ENCODE peak calls at places on chromosomes 12 and 14, in ten cellular contexts. One of them, this sample, is unnamed.

GRCh38 chr14:49984419-49984818 is 91.5 kb downstream of the ARF6 start:
- DNase-seq in HepG2: no peak
- DNase-seq in tibial nerve: no peak
- DNase-seq in Peyer's patch: no peak
- DNase-seq in A549: no peak
- DNase-seq in ovary: no peak
- DNase-seq in HCT116: no peak
- DNase-seq in H1: no peak
- DNase-seq in transverse colon: no peak
- DNase-seq in prostate gland: no peak
- DNase-seq in this sample: no peak

GRCh38 chr12:26848156-26848825 is 15.3 kb upstream of the ITPR2 start:
- DNase-seq in ovary: no peak
- DNase-seq in transverse colon: no peak
- DNase-seq in tibial nerve: no peak
- DNase-seq in HepG2: no peak
- DNase-seq in prostate gland: no peak
- DNase-seq in Peyer's patch: no peak
- DNase-seq in H1: no peak
- DNase-seq in A549: no peak
- DNase-seq in HCT116: no peak
- DNase-seq in this sample: no peak

GRCh38 chr14:67360469-67361206 is 510 bp downstream of the EIF2S1 start:
- DNase-seq in tibial nerve: no peak
- DNase-seq in HepG2: peak
- DNase-seq in HCT116: no peak
- DNase-seq in Peyer's patch: no peak
- DNase-seq in prostate gland: no peak
- DNase-seq in ovary: no peak
- DNase-seq in transverse colon: no peak
- DNase-seq in A549: peak
- DNase-seq in H1: no peak
- DNase-seq in this sample: no peak

GRCh38 chr12:45518516-45519235 is 210.8 kb upstream of the ARID2 start:
- DNase-seq in A549: no peak
- DNase-seq in ovary: no peak
- DNase-seq in H1: no peak
- DNase-seq in transverse colon: no peak
- DNase-seq in Peyer's patch: no peak
- DNase-seq in prostate gland: no peak
- DNase-seq in HCT116: no peak
- DNase-seq in tibial nerve: no peak
- DNase-seq in HepG2: no peak
- DNase-seq in this sample: no peak

GRCh38 chr14:104148433-104149277 is 10.3 kb downstream of the KIF26A start:
- DNase-seq in prostate gland: no peak
- DNase-seq in Peyer's patch: no peak
- DNase-seq in transverse colon: no peak
- DNase-seq in H1: peak
- DNase-seq in HepG2: no peak
- DNase-seq in tibial nerve: no peak
- DNase-seq in ovary: no peak
- DNase-seq in A549: no peak
- DNase-seq in HCT116: no peak
- DNase-seq in this sample: no peak

GRCh38 chr14:35878272-35879140 is 52.4 kb downstream of the BRMS1L start:
- DNase-seq in HCT116: peak
- DNase-seq in H1: no peak
- DNase-seq in A549: peak
- DNase-seq in ovary: peak
- DNase-seq in Peyer's patch: no peak
- DNase-seq in tibial nerve: peak
- DNase-seq in prostate gland: no peak
- DNase-seq in HepG2: no peak
- DNase-seq in transverse colon: peak
- DNase-seq in this sample: no peak

GRCh38 chr14:26392498-26392897 is 205.3 kb downstream of the NOVA1 start:
- DNase-seq in A549: no peak
- DNase-seq in ovary: no peak
- DNase-seq in HCT116: no peak
- DNase-seq in HepG2: no peak
- DNase-seq in Peyer's patch: no peak
- DNase-seq in H1: no peak
- DNase-seq in prostate gland: no peak
- DNase-seq in transverse colon: no peak
- DNase-seq in tibial nerve: no peak
- DNase-seq in this sample: no peak

GRCh38 chr14:34426313-34427295 is 35.4 kb downstream of the SPTSSA start:
- DNase-seq in transverse colon: peak
- DNase-seq in ovary: no peak
- DNase-seq in A549: no peak
- DNase-seq in prostate gland: peak
- DNase-seq in HepG2: no peak
- DNase-seq in HCT116: no peak
- DNase-seq in tibial nerve: no peak
- DNase-seq in H1: no peak
- DNase-seq in Peyer's patch: no peak
- DNase-seq in this sample: no peak

GRCh38 chr12:108304633-108305032 is 34.5 kb downstream of the CMKLR1 start:
- DNase-seq in H1: no peak
- DNase-seq in A549: no peak
- DNase-seq in prostate gland: no peak
- DNase-seq in transverse colon: no peak
- DNase-seq in ovary: no peak
- DNase-seq in HepG2: no peak
- DNase-seq in tibial nerve: no peak
- DNase-seq in Peyer's patch: no peak
- DNase-seq in HCT116: no peak
- DNase-seq in this sample: no peak

GRCh38 chr12:108307006-108307405 is 32.1 kb downstream of the CMKLR1 start:
- DNase-seq in H1: no peak
- DNase-seq in ovary: no peak
- DNase-seq in A549: no peak
- DNase-seq in prostate gland: no peak
- DNase-seq in HCT116: no peak
- DNase-seq in transverse colon: no peak
- DNase-seq in Peyer's patch: no peak
- DNase-seq in tibial nerve: no peak
- DNase-seq in HepG2: no peak
- DNase-seq in this sample: no peak

GRCh38 chr12:108305520-108305919 is 33.6 kb downstream of the CMKLR1 start:
- DNase-seq in prostate gland: peak
- DNase-seq in Peyer's patch: no peak
- DNase-seq in ovary: peak
- DNase-seq in A549: no peak
- DNase-seq in HCT116: no peak
- DNase-seq in tibial nerve: peak
- DNase-seq in transverse colon: peak
- DNase-seq in HepG2: no peak
- DNase-seq in H1: no peak
- DNase-seq in this sample: peak

GRCh38 chr12:108306506-108306905 is 32.6 kb downstream of the CMKLR1 start:
- DNase-seq in tibial nerve: no peak
- DNase-seq in H1: no peak
- DNase-seq in ovary: no peak
- DNase-seq in A549: no peak
- DNase-seq in HepG2: no peak
- DNase-seq in transverse colon: no peak
- DNase-seq in prostate gland: no peak
- DNase-seq in Peyer's patch: no peak
- DNase-seq in HCT116: no peak
- DNase-seq in this sample: no peak

DNA sequence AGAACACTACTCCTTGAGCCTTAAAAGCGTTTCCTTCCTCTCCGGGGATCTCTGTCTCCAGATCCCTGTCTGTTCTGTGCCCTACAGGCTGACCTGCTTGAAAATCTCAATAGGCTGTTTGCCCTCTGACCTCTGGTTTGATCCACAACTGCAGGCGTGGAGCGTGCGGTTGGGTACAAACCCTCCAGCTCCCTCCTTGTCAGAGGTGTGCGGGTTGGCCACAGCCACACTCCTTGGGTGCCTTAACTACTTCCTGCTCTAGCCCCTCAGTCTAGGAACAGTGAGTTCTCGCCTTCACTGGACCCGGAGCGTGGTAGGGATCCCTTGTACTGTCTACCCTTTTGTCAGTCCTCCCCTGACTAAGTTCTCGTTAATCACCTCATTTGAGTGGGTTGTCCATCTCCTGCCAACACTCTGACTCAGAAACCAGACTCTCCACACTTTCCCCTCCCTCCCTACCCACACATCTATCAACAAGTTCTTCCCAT is 33.1 kb downstream of the CMKLR1 start:
- DNase-seq in transverse colon: no peak
- DNase-seq in tibial nerve: no peak
- DNase-seq in HCT116: no peak
- DNase-seq in A549: no peak
- DNase-seq in HepG2: no peak
- DNase-seq in prostate gland: no peak
- DNase-seq in H1: no peak
- DNase-seq in Peyer's patch: no peak
- DNase-seq in ovary: no peak
- DNase-seq in this sample: peak
- H3K4me3 ChIP-seq in transverse colon: no peak
- H3K4me3 ChIP-seq in tibial nerve: peak
- H3K4me3 ChIP-seq in HCT116: no peak
- H3K4me3 ChIP-seq in A549: no peak
- H3K4me3 ChIP-seq in HepG2: no peak
- H3K4me3 ChIP-seq in prostate gland: no peak
- H3K4me3 ChIP-seq in H1: no peak
- H3K4me3 ChIP-seq in Peyer's patch: no peak
- H3K4me3 ChIP-seq in ovary: peak
- H3K4me3 ChIP-seq in this sample: no peak

GRCh38 chr12:100877776-100878175 is 83.2 kb downstream of the ANO4 start:
- DNase-seq in tibial nerve: no peak
- DNase-seq in ovary: no peak
- DNase-seq in A549: peak
- DNase-seq in H1: no peak
- DNase-seq in Peyer's patch: no peak
- DNase-seq in HCT116: no peak
- DNase-seq in HepG2: no peak
- DNase-seq in transverse colon: no peak
- DNase-seq in prostate gland: no peak
- DNase-seq in this sample: no peak
- TF ChIP-seq CTCF in tibial nerve: no peak
- TF ChIP-seq CTCF in ovary: no peak
- TF ChIP-seq CTCF in A549: no peak
- TF ChIP-seq CTCF in H1: no peak
- TF ChIP-seq CTCF in Peyer's patch: no peak
- TF ChIP-seq CTCF in HCT116: peak
- TF ChIP-seq CTCF in HepG2: no peak
- TF ChIP-seq CTCF in transverse colon: no peak
- TF ChIP-seq CTCF in prostate gland: no peak
- TF ChIP-seq CTCF in this sample: no peak

GRCh38 chr14:77457522-77458248 is at the start of the genes AHSA1 and VIPAS39:
- DNase-seq in ovary: peak
- DNase-seq in Peyer's patch: peak
- DNase-seq in HepG2: peak
- DNase-seq in HCT116: peak
- DNase-seq in H1: peak
- DNase-seq in tibial nerve: peak
- DNase-seq in transverse colon: peak
- DNase-seq in prostate gland: peak
- DNase-seq in A549: peak
- DNase-seq in this sample: peak

GRCh38 chr14:77455966-77456640 is 1.3 kb downstream of the VIPAS39 start:
- DNase-seq in tibial nerve: no peak
- DNase-seq in HepG2: no peak
- DNase-seq in Peyer's patch: no peak
- DNase-seq in prostate gland: no peak
- DNase-seq in H1: no peak
- DNase-seq in ovary: no peak
- DNase-seq in transverse colon: no peak
- DNase-seq in A549: no peak
- DNase-seq in HCT116: no peak
- DNase-seq in this sample: no peak

GRCh38 chr14:77457115-77457521 is 283 bp downstream of the VIPAS39 start:
- DNase-seq in HCT116: no peak
- DNase-seq in Peyer's patch: no peak
- DNase-seq in transverse colon: no peak
- DNase-seq in tibial nerve: no peak
- DNase-seq in prostate gland: no peak
- DNase-seq in A549: no peak
- DNase-seq in ovary: no peak
- DNase-seq in H1: no peak
- DNase-seq in HepG2: no peak
- DNase-seq in this sample: no peak

GRCh38 chr14:77459072-77459723 is 1.3 kb downstream of the AHSA1 start:
- DNase-seq in prostate gland: peak
- DNase-seq in HCT116: peak
- DNase-seq in A549: peak
- DNase-seq in ovary: no peak
- DNase-seq in H1: peak
- DNase-seq in HepG2: peak
- DNase-seq in transverse colon: peak
- DNase-seq in Peyer's patch: no peak
- DNase-seq in tibial nerve: peak
- DNase-seq in this sample: no peak

DNA sequence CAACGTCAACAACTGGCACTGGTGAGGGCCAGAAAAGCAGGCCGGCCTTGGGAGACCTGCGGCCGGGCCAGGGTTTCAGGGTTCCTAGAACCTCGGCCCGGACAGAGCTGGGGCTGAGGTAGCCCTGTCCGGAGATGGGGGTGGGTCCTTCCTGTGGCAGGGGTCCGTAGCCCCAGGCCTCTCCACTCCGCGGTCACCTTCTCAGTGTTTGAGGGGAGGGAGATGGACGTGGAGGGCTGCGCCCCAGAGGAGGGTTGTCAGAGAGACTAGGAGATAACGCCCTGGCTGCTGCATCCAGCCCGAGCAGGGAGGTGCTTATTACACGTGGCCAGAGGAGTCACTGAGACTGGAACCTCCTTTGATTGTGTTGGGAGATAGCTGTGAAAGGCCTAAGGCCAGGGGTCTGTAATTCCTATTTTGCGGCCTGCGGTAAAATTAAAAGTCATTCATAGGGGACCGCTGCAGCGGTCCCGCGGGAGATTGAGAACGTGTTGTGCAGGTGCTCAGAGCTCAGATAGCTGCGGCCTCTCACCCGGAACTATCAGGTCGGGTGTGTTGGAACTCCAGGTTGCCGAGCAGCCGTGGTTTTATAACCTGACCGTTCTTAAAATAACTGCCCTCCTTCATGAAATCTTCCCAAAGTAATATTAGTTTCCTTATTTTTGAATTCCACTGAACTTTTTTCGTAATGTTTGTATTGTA is 507 bp downstream of the AHSA1 start:
- DNase-seq in ovary: no peak
- DNase-seq in A549: peak
- DNase-seq in transverse colon: peak
- DNase-seq in H1: no peak
- DNase-seq in HepG2: peak
- DNase-seq in tibial nerve: peak
- DNase-seq in prostate gland: peak
- DNase-seq in HCT116: no peak
- DNase-seq in Peyer's patch: peak
- DNase-seq in this sample: no peak
- TF ChIP-seq POLR2A in ovary: no peak
- TF ChIP-seq POLR2A in A549: no peak
- TF ChIP-seq POLR2A in transverse colon: no peak
- TF ChIP-seq POLR2A in H1: no peak
- TF ChIP-seq POLR2A in HepG2: no peak
- TF ChIP-seq POLR2A in tibial nerve: no peak
- TF ChIP-seq POLR2A in prostate gland: no peak
- TF ChIP-seq POLR2A in HCT116: no peak
- TF ChIP-seq POLR2A in Peyer's patch: no peak
- TF ChIP-seq POLR2A in this sample: no peak

DNA sequence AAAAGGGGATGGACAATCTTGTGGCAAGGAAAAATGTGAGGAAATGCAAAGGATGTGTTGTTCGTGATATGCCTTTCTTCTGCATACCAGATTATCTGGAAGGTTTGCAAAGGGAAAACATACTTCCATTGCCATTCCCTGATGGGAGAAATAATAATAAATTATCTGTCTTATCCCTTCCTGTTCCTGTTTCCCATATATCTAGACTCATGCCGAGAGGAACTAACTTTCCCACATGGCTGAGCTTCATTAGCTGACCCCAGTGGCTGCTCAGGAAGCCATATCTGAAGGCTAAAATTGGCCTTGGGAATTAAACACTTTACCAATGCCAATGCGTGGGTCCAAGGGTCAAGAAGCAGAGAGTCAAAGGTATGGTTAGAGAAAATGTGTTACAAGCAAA is 439.8 kb downstream of the MDGA2 start:
- DNase-seq in transverse colon: no peak
- DNase-seq in prostate gland: no peak
- DNase-seq in A549: no peak
- DNase-seq in tibial nerve: no peak
- DNase-seq in ovary: no peak
- DNase-seq in Peyer's patch: no peak
- DNase-seq in HCT116: no peak
- DNase-seq in H1: no peak
- DNase-seq in HepG2: no peak
- DNase-seq in this sample: no peak
- H3K4me3 ChIP-seq in transverse colon: no peak
- H3K4me3 ChIP-seq in prostate gland: no peak
- H3K4me3 ChIP-seq in A549: no peak
- H3K4me3 ChIP-seq in tibial nerve: no peak
- H3K4me3 ChIP-seq in ovary: no peak
- H3K4me3 ChIP-seq in Peyer's patch: no peak
- H3K4me3 ChIP-seq in HCT116: no peak
- H3K4me3 ChIP-seq in H1: no peak
- H3K4me3 ChIP-seq in HepG2: no peak
- H3K4me3 ChIP-seq in this sample: no peak

This sample was measured in lower leg skin.